ENCODE peak calls at places on chromosomes 5 and 9, in four cellular contexts. One of them, this sample, is unnamed.
A peak's percentile ranks its signal among the peaks of the same experiment; 100 is the strongest.

GRCh38 chr9:21121079-21121478 is 20.6 kb downstream of the IFNW1 start:
- DNase-seq in tibial artery: no peak
- DNase-seq in HCT116: no peak
- DNase-seq in GM13977: no peak
- DNase-seq in this sample: peak; percentile 15

GRCh38 chr5:134554319-134555222 is 29.1 kb downstream of the JADE2 start:
- DNase-seq in tibial artery: peak; percentile 68
- DNase-seq in HCT116: no peak
- DNase-seq in GM13977: peak; percentile 71
- DNase-seq in this sample: peak; percentile 85

GRCh38 chr5:136924490-136924889 is 559.1 kb upstream of the TRPC7 start:
- DNase-seq in HCT116: no peak
- DNase-seq in tibial artery: no peak
- DNase-seq in GM13977: no peak
- DNase-seq in this sample: no peak

GRCh38 chr5:151072234-151073025 is 8.4 kb downstream of the TNIP1 start:
- DNase-seq in HCT116: no peak
- DNase-seq in tibial artery: no peak
- DNase-seq in GM13977: no peak
- DNase-seq in this sample: no peak

GRCh38 chr9:127519301-127520166 is 68.2 kb downstream of the LRSAM1 start:
- DNase-seq in GM13977: peak; percentile 71
- DNase-seq in tibial artery: no peak
- DNase-seq in HCT116: no peak
- DNase-seq in this sample: peak; percentile 58

GRCh38 chr5:15598294-15598902 is 98.4 kb downstream of the FBXL7 start:
- DNase-seq in GM13977: no peak
- DNase-seq in tibial artery: no peak
- DNase-seq in HCT116: no peak
- DNase-seq in this sample: peak; percentile 35

GRCh38 chr5:162189719-162190118 is 122.1 kb downstream of the GABRG2 start:
- DNase-seq in HCT116: no peak
- DNase-seq in GM13977: no peak
- DNase-seq in tibial artery: no peak
- DNase-seq in this sample: no peak

GRCh38 chr9:36396985-36397384 is 3.1 kb downstream of the RNF38 start:
- DNase-seq in tibial artery: no peak
- DNase-seq in HCT116: no peak
- DNase-seq in GM13977: no peak
- DNase-seq in this sample: no peak

GRCh38 chr9:113957778-113958430 is 81.8 kb downstream of the ZNF618 start:
- DNase-seq in GM13977: no peak
- DNase-seq in tibial artery: no peak
- DNase-seq in HCT116: no peak
- DNase-seq in this sample: no peak

GRCh38 chr5:36734422-36734821 is 128.0 kb downstream of the SLC1A3 start:
- DNase-seq in GM13977: no peak
- DNase-seq in HCT116: no peak
- DNase-seq in tibial artery: no peak
- DNase-seq in this sample: peak; percentile 30

GRCh38 chr5:34657550-34657921 is 1.4 kb downstream of the RAI14 start:
- DNase-seq in GM13977: no peak
- DNase-seq in tibial artery: peak; percentile 26
- DNase-seq in HCT116: no peak
- DNase-seq in this sample: no peak

GRCh38 chr5:86797677-86798076 is 179.9 kb downstream of the COX7C start:
- DNase-seq in HCT116: no peak
- DNase-seq in tibial artery: no peak
- DNase-seq in GM13977: no peak
- DNase-seq in this sample: no peak

GRCh38 chr5:1673042-1673674 is 126.5 kb downstream of the MRPL36 start:
- DNase-seq in GM13977: peak; percentile 14
- DNase-seq in tibial artery: no peak
- DNase-seq in HCT116: no peak
- DNase-seq in this sample: no peak

GRCh38 chr9:126366366-126367011 is 39.9 kb downstream of the MVB12B start:
- DNase-seq in HCT116: no peak
- DNase-seq in GM13977: no peak
- DNase-seq in tibial artery: no peak
- DNase-seq in this sample: no peak

GRCh38 chr9:110224583-110224982 is 16.6 kb upstream of the C9orf152 start:
- DNase-seq in HCT116: no peak
- DNase-seq in GM13977: no peak
- DNase-seq in tibial artery: no peak
- DNase-seq in this sample: no peak

GRCh38 chr9:38067611-38067891 is 1.5 kb downstream of the SHB start:
- DNase-seq in GM13977: no peak
- DNase-seq in HCT116: no peak
- DNase-seq in tibial artery: no peak
- DNase-seq in this sample: no peak

GRCh38 chr9:114057161-114057560 is 20.9 kb downstream of the AMBP start:
- DNase-seq in tibial artery: no peak
- DNase-seq in GM13977: no peak
- DNase-seq in HCT116: no peak
- DNase-seq in this sample: no peak

GRCh38 chr5:90546216-90546837 is 12.3 kb upstream of the ADGRV1 start:
- DNase-seq in GM13977: no peak
- DNase-seq in HCT116: no peak
- DNase-seq in tibial artery: no peak
- DNase-seq in this sample: no peak

GRCh38 chr9:128503870-128504269 is 649 bp upstream of the GLE1 start:
- DNase-seq in tibial artery: no peak
- DNase-seq in GM13977: peak; percentile 47
- DNase-seq in HCT116: no peak
- DNase-seq in this sample: peak; percentile 38

GRCh38 chr5:69024241-69024651 is 69.6 kb upstream of the SLC30A5 start:
- DNase-seq in tibial artery: no peak
- DNase-seq in HCT116: peak; percentile 70
- DNase-seq in GM13977: peak; percentile 54
- DNase-seq in this sample: peak; percentile 58

GRCh38 chr5:64971538-64971937 is 202.8 kb downstream of the CWC27 start:
- DNase-seq in HCT116: no peak
- DNase-seq in tibial artery: no peak
- DNase-seq in GM13977: no peak
- DNase-seq in this sample: peak; percentile 1

GRCh38 chr9:115739096-115739875 is 414.3 kb upstream of the PAPPA start:
- DNase-seq in HCT116: no peak
- DNase-seq in tibial artery: no peak
- DNase-seq in GM13977: no peak
- DNase-seq in this sample: no peak

GRCh38 chr9:122180633-122181032 is 20.9 kb downstream of the MORN5 start:
- DNase-seq in tibial artery: no peak
- DNase-seq in HCT116: peak; percentile 4
- DNase-seq in GM13977: no peak
- DNase-seq in this sample: no peak

GRCh38 chr9:97309260-97309659 is 1.8 kb downstream of the CCDC180 start:
- DNase-seq in GM13977: no peak
- DNase-seq in tibial artery: no peak
- DNase-seq in HCT116: no peak
- DNase-seq in this sample: no peak

GRCh38 chr5:127228540-127229184 is 61.9 kb upstream of the MEGF10 start:
- DNase-seq in GM13977: no peak
- DNase-seq in tibial artery: no peak
- DNase-seq in HCT116: no peak
- DNase-seq in this sample: no peak

GRCh38 chr9:130480673-130481072 is 35.9 kb downstream of the ASS1 start:
- DNase-seq in tibial artery: no peak
- DNase-seq in HCT116: no peak
- DNase-seq in GM13977: no peak
- DNase-seq in this sample: no peak

GRCh38 chr5:73205309-73205708 is 32.3 kb downstream of the TMEM174 start:
- DNase-seq in tibial artery: no peak
- DNase-seq in GM13977: no peak
- DNase-seq in HCT116: no peak
- DNase-seq in this sample: no peak

GRCh38 chr9:2418619-2419018 is 203.0 kb upstream of the VLDLR start:
- DNase-seq in GM13977: no peak
- DNase-seq in HCT116: no peak
- DNase-seq in tibial artery: no peak
- DNase-seq in this sample: no peak

GRCh38 chr5:40873481-40873880 is 32.3 kb downstream of the CARD6 start:
- DNase-seq in tibial artery: no peak
- DNase-seq in GM13977: no peak
- DNase-seq in HCT116: no peak
- DNase-seq in this sample: no peak

GRCh38 chr9:121771418-121771817 is 120.0 kb downstream of the DAB2IP start:
- DNase-seq in GM13977: no peak
- DNase-seq in tibial artery: no peak
- DNase-seq in HCT116: no peak
- DNase-seq in this sample: no peak

GRCh38 chr9:76644171-76644570 is 120.1 kb upstream of the PCA3 start:
- DNase-seq in GM13977: no peak
- DNase-seq in HCT116: no peak
- DNase-seq in tibial artery: no peak
- DNase-seq in this sample: no peak

GRCh38 chr5:107542428-107542827 is 128.3 kb downstream of the EFNA5 start:
- DNase-seq in GM13977: no peak
- DNase-seq in tibial artery: peak; percentile 90
- DNase-seq in HCT116: peak; percentile 54
- DNase-seq in this sample: peak; percentile 81

GRCh38 chr9:88920645-88921044 is 70.6 kb upstream of the S1PR3 start:
- DNase-seq in HCT116: no peak
- DNase-seq in tibial artery: no peak
- DNase-seq in GM13977: no peak
- DNase-seq in this sample: no peak

DNA sequence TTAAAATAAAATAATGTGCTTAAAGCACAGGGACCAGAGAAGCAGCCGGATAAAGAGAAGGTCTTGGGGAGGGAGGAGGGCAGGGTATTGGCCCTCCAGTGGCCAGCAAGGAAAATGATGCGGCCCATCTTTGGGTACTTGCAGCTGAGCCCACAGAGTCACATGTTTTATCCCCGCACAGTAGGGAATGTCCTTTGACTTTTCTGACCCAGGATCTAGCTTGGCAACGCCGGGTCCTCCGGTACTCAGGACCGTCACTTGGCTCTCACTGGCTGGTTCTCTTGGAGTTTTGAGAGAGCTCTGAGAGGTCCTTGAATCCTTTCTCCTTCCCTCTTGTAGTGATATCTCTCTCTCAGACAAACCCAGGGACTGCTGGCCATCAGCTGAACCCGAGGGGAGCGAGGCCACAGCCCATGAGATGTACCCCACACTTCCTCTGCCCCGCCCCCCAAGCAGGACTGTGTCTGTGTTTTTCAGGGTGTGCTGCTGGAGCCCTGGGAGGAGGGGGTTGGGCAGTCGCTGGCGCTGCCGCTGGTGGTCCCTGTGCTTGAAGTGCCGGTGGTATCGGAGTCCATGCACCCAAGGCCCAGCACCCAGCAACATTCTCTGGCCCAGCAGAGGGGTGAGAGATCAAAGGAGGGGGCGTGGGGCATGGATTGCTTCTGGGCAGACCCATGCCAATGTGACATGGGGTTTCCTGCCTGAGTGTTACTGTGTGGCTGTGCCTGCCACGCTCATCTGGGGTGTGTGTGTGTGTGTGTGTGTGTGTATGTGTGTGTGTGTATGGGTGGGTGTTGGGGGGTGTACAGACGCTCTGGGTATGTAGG is 35.5 kb upstream of the HSPA9 start:
- DNase-seq in HCT116: no peak
- DNase-seq in tibial artery: no peak
- DNase-seq in GM13977: no peak
- DNase-seq in this sample: no peak
- TF ChIP-seq CTCF in HCT116: peak; percentile 29
- TF ChIP-seq CTCF in tibial artery: no peak
- TF ChIP-seq CTCF in GM13977: no peak
- TF ChIP-seq CTCF in this sample: no peak

DNA sequence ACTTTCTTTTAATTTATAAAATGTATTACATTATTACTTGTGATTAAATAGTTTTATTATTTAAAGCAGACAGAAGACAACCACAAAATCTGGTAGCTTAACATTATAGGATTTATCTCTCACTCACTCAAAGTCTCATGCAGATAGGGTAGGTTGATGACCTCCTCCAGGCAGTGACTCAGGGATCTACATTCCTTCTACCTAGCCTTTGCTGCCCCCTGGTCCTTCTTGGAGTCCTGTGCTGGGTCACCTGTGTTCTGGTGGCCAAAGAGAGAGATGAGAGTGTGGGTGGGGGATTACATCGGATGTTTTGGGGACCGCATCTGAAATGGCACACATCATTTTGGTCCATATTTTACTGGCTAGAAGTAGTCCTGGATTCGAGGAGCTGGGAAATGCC is 95.7 kb upstream of the CTSL start:
- DNase-seq in HCT116: no peak
- DNase-seq in tibial artery: no peak
- DNase-seq in GM13977: no peak
- DNase-seq in this sample: no peak
- TF ChIP-seq CTCF in HCT116: no peak
- TF ChIP-seq CTCF in tibial artery: no peak
- TF ChIP-seq CTCF in GM13977: no peak
- TF ChIP-seq CTCF in this sample: no peak

DNA sequence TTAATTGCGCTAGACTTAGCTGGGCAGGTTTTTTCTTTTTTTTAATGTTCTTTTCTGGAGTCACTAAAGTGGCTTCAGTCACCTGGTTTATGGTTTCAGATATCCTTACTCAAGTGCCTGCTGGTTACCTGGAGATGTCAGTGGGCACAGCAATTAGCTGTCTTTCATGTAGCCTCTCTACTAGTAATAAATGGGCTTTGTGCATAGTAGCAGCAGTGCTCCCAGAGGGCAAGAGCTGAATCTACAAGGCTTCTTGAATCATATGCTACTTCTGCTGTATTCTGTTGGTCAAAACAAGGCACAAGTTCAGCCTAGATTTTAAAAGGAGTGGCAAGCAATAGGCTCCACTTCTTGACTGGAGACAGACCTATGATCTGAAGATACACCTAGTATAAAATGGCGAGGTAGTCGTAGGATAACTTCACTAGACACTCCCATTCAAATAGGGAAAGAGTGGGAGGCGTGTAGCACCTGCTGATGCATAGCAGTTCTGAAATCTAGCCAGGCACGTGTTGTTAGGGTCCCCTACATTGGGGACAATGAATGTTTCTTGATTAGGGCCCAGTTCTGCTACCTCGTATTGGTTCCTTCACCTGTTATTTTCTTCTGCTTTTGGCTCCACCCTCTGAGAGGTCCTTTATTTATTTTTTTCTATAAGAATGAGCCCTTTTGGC is 7.0 kb downstream of the SCAMP1 start:
- DNase-seq in HCT116: no peak
- DNase-seq in GM13977: no peak
- DNase-seq in tibial artery: no peak
- DNase-seq in this sample: peak; percentile 37
- TF ChIP-seq CTCF in HCT116: peak; percentile 18
- TF ChIP-seq CTCF in GM13977: peak; percentile 6
- TF ChIP-seq CTCF in tibial artery: no peak
- TF ChIP-seq CTCF in this sample: no peak

DNA sequence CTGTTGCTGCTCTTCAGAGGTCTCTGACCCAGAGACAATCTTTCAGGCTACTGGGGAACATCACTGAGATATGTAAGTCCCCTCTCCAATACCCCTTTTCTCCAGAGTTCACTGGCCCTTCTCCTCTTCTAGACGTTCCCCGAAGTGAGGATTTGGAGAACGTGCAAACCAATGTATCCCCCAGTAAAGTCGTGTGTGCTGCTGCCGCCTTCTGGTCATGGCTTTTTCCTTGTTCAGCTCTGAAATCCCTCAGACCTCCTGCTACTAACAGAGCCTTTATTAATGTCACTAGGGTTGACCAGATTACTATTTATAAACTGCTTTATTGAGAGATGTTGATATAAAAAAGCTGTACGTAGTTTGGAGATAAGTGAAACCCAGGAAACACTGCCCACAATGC is 1028.6 kb downstream of the CDH9 start:
- DNase-seq in tibial artery: no peak
- DNase-seq in GM13977: no peak
- DNase-seq in HCT116: no peak
- DNase-seq in this sample: no peak
- TF ChIP-seq CTCF in tibial artery: no peak
- TF ChIP-seq CTCF in GM13977: peak; percentile 38
- TF ChIP-seq CTCF in HCT116: no peak
- TF ChIP-seq CTCF in this sample: no peak

This sample was measured in GM12865.